ENCODE peak calls at places on chromosomes 7 and 10, in six cellular contexts. R is GM18507; D is skeletal muscle cell; V is cardiac fibroblast; M is effector CD4-positive, alpha-beta T cell; Y is activated CD4-positive, CD25-positive, alpha-beta regulatory T cell. Z is an unnamed sample.

GRCh38 chr10:6273351-6273750 is 70.6 kb downstream of the PFKFB3 start:
- DNase-seq in R (no peak), D (no peak), V (no peak), M (no peak), Y (no peak), Z (no peak)

GRCh38 chr10:5948208-5948585 is 29.1 kb downstream of the IL15RA start:
- DNase-seq in R (no peak), D (no peak), V (no peak), M (no peak), Y (no peak), Z (no peak)

GRCh38 chr10:48811917-48812316 is 127.2 kb downstream of the WDFY4 start:
- DNase-seq in R (no peak), D (no peak), V (peak), M (no peak), Y (no peak), Z (no peak)

GRCh38 chr7:101308245-101309085 is 13.1 kb downstream of the IFT22 start:
- DNase-seq in R (no peak), D (peak), V (peak), M (no peak), Y (no peak), Z (no peak)

GRCh38 chr10:100339236-100339635 is 7.8 kb upstream of the SCD start:
- DNase-seq in R (no peak), D (no peak), V (no peak), M (no peak), Y (no peak), Z (no peak)

GRCh38 chr7:152959610-152960009 is 200.1 kb downstream of the ACTR3B start:
- DNase-seq in R (no peak), D (no peak), V (no peak), M (no peak), Y (no peak), Z (no peak)

GRCh38 chr7:71615017-71615416 is 483.1 kb downstream of the GALNT17 start:
- DNase-seq in R (no peak), D (no peak), V (no peak), M (no peak), Y (no peak), Z (no peak)

GRCh38 chr7:17852361-17852760 is 87.9 kb downstream of the SNX13 start:
- DNase-seq in R (no peak), D (no peak), V (no peak), M (no peak), Y (no peak), Z (no peak)

GRCh38 chr7:71752171-71752935 is 620.4 kb downstream of the GALNT17 start:
- DNase-seq in R (no peak), D (no peak), V (peak), M (no peak), Y (no peak), Z (no peak)

GRCh38 chr10:23310443-23310842 is 34.2 kb downstream of the C10orf67 start:
- DNase-seq in R (no peak), D (no peak), V (no peak), M (no peak), Y (no peak), Z (no peak)

GRCh38 chr10:28137907-28138880 is 139.3 kb upstream of the ODAD2 start:
- DNase-seq in R (no peak), D (peak), V (no peak), M (no peak), Y (no peak), Z (no peak)

GRCh38 chr10:9824546-9825164 is 1193.0 kb upstream of the CELF2 start:
- DNase-seq in R (no peak), D (no peak), V (no peak), M (no peak), Y (no peak), Z (no peak)

GRCh38 chr7:114922151-114922651 is 307 bp downstream of the MDFIC start:
- DNase-seq in R (no peak), D (no peak), V (peak), M (peak), Y (peak), Z (no peak)

GRCh38 chr10:96833220-96834001 is 1.3 kb downstream of the LCOR start:
- DNase-seq in R (no peak), D (no peak), V (peak), M (peak), Y (no peak), Z (no peak)

GRCh38 chr7:18834574-18835361 is 282.7 kb downstream of the TWIST1 start:
- DNase-seq in R (no peak), D (no peak), V (no peak), M (no peak), Y (no peak), Z (no peak)

GRCh38 chr7:25389489-25390106 is 161.3 kb upstream of the NPVF start:
- DNase-seq in R (no peak), D (peak), V (peak), M (no peak), Y (no peak), Z (peak)

GRCh38 chr10:129695671-129696070 is 228.6 kb downstream of the MGMT start:
- DNase-seq in R (no peak), D (no peak), V (no peak), M (no peak), Y (no peak), Z (no peak)

GRCh38 chr7:73668103-73668937 is 689 bp downstream of the VPS37D start:
- DNase-seq in R (no peak), D (no peak), V (no peak), M (no peak), Y (no peak), Z (no peak)

GRCh38 chr10:44389150-44389549 is 4.3 kb upstream of the CXCL12 start:
- DNase-seq in R (no peak), D (no peak), V (no peak), M (no peak), Y (no peak), Z (no peak)

GRCh38 chr10:120381924-120382323 is 75.1 kb upstream of the PLPP4 start:
- DNase-seq in R (no peak), D (no peak), V (no peak), M (no peak), Y (no peak), Z (no peak)

GRCh38 chr7:157544980-157545680 is 208.3 kb downstream of the DNAJB6 start:
- DNase-seq in R (no peak), D (no peak), V (no peak), M (no peak), Y (no peak), Z (no peak)

GRCh38 chr10:90738885-90739284 is 119.0 kb downstream of the HTR7 start:
- DNase-seq in R (no peak), D (no peak), V (no peak), M (no peak), Y (no peak), Z (no peak)

GRCh38 chr7:343227-343822 is 53.4 kb downstream of the FOXL3 start:
- DNase-seq in R (no peak), D (no peak), V (no peak), M (no peak), Y (no peak), Z (no peak)

GRCh38 chr10:45001382-45002148 is 842 bp downstream of the ZNF22 start:
- DNase-seq in R (no peak), D (no peak), V (peak), M (no peak), Y (no peak), Z (no peak)

GRCh38 chr7:80529362-80529761 is 17.5 kb upstream of the GNAT3 start:
- DNase-seq in R (no peak), D (no peak), V (peak), M (no peak), Y (no peak), Z (no peak)

GRCh38 chr7:47625861-47626444 is 44.0 kb upstream of the TNS3 start:
- DNase-seq in R (no peak), D (no peak), V (no peak), M (no peak), Y (no peak), Z (no peak)